ENCODE peak calls at places on chromosomes 1 and 21, in four cellular contexts. V, G, T and F are unnamed samples.

GRCh38 chr1:198167436-198167934 is 10.7 kb downstream of the NEK7 start:
- DNase-seq in V (no peak), G (no peak), T (no peak), F (no peak)

GRCh38 chr1:209368864-209369598 is 214.5 kb upstream of the CAMK1G start:
- DNase-seq in V (no peak), G (peak), T (no peak), F (peak)

GRCh38 chr1:3027611-3028371 is 6.5 kb downstream of the ACTRT2 start:
- DNase-seq in V (peak), G (no peak), T (no peak), F (no peak)

GRCh38 chr1:97918961-97919360 is 1.9 kb downstream of the DPYD start:
- DNase-seq in V (no peak), G (no peak), T (no peak), F (no peak)

GRCh38 chr1:18299441-18300338 is 181.0 kb upstream of the KLHDC7A start:
- DNase-seq in V (no peak), G (no peak), T (no peak), F (no peak)

GRCh38 chr1:51622455-51622913 is 5.6 kb downstream of the OSBPL9 start:
- DNase-seq in V (no peak), G (no peak), T (no peak), F (peak)

GRCh38 chr1:159339517-159339916 is 37.4 kb downstream of the FCER1A start:
- DNase-seq in V (no peak), G (no peak), T (no peak), F (peak)

GRCh38 chr1:117600325-117600916 is 5.4 kb upstream of the TENT5C start:
- DNase-seq in V (no peak), G (no peak), T (no peak), F (no peak)

GRCh38 chr1:11878081-11878890 is 19.5 kb upstream of the NPPB start:
- DNase-seq in V (no peak), G (no peak), T (no peak), F (no peak)

GRCh38 chr1:87867631-87868030 is 539.0 kb downstream of the LMO4 start:
- DNase-seq in V (no peak), G (no peak), T (no peak), F (no peak)

GRCh38 chr1:99727575-99728190 is 38.8 kb downstream of the FRRS1 start:
- DNase-seq in V (no peak), G (peak), T (no peak), F (peak)

GRCh38 chr21:36477559-36477958 is 2.4 kb downstream of the CLDN14 start:
- DNase-seq in V (no peak), G (no peak), T (no peak), F (no peak)

GRCh38 chr1:109392788-109393580 is 4.7 kb downstream of the SORT1 start:
- DNase-seq in V (peak), G (no peak), T (peak), F (peak)

GRCh38 chr1:113027449-113027848 is 45.5 kb upstream of the LRIG2 start:
- DNase-seq in V (no peak), G (no peak), T (no peak), F (no peak)

GRCh38 chr1:185156321-185156853 is 366 bp downstream of the TRMT1L start:
- DNase-seq in V (no peak), G (no peak), T (no peak), F (peak)

GRCh38 chr1:43054961-43055360 is 96.3 kb upstream of the SLC2A1 start:
- DNase-seq in V (no peak), G (no peak), T (no peak), F (no peak)

GRCh38 chr1:161367684-161368398 is at the start of gene CFAP126:
- DNase-seq in V (no peak), G (peak), T (peak), F (peak)

GRCh38 chr1:33420870-33421775 is 9.8 kb downstream of the PHC2 start:
- DNase-seq in V (no peak), G (no peak), T (no peak), F (peak)

GRCh38 chr1:150973258-150973825 is 1.3 kb downstream of the CERS2 start:
- DNase-seq in V (peak), G (no peak), T (peak), F (no peak)

GRCh38 chr1:222062640-222063039 is 320.8 kb upstream of the DUSP10 start:
- DNase-seq in V (no peak), G (no peak), T (no peak), F (no peak)

GRCh38 chr1:1332774-1333480 is 1.8 kb downstream of the TAS1R3 start:
- DNase-seq in V (peak), G (no peak), T (no peak), F (no peak)

GRCh38 chr1:199422206-199422605 is 605.3 kb upstream of the NR5A2 start:
- DNase-seq in V (no peak), G (no peak), T (no peak), F (peak)

GRCh38 chr1:63777965-63778880 is 4.4 kb downstream of the ROR1 start:
- DNase-seq in V (no peak), G (no peak), T (no peak), F (no peak)

GRCh38 chr1:63779338-63779819 is 5.6 kb downstream of the ROR1 start:
- DNase-seq in V (no peak), G (peak), T (no peak), F (peak)

GRCh38 chr1:63774617-63775417 is 1.0 kb downstream of the ROR1 start:
- DNase-seq in V (peak), G (no peak), T (peak), F (peak)

GRCh38 chr1:63775418-63776127 is 1.8 kb downstream of the ROR1 start:
- DNase-seq in V (no peak), G (no peak), T (no peak), F (no peak)

DNA sequence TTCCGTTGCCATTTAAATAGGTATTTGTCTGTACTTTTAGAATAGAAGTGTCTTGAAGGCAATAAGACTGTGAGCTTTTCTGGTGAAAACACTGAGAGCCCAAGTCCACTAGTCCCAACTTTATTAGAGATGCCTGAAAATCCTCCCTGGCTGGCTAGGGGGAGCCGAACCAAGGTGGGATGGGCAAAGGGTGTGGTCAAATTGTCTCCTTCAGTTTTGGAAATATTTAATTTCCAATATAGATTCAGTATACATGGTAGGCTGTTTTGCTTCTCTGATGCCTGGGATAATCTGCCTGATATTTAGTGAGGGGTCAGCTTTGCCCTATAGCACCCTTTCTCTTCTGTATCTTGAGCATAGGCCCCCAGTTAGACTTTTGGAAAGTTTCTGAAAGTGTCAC is 3.5 kb downstream of the ROR1 start:
- DNase-seq in V (no peak), G (no peak), T (no peak), F (no peak)
- TF ChIP-seq CTCF in V (no peak), G (no peak), T (no peak), F (peak)

GRCh38 chr1:57007948-57008347 is 42.1 kb upstream of the C8B start:
- DNase-seq in V (no peak), G (no peak), T (no peak), F (no peak)
- TF ChIP-seq CTCF in V (no peak), G (no peak), T (no peak), F (no peak)

GRCh38 chr1:38502772-38503171 is 356.8 kb downstream of the RRAGC start:
- DNase-seq in V (no peak), G (no peak), T (no peak), F (no peak)
- TF ChIP-seq CTCF in V (no peak), G (no peak), T (no peak), F (no peak)

GRCh38 chr1:162987866-162988265 is 81.3 kb upstream of the RGS4 start:
- DNase-seq in V (no peak), G (no peak), T (no peak), F (peak)

GRCh38 chr1:162990665-162991064 is 78.5 kb upstream of the RGS4 start:
- DNase-seq in V (no peak), G (no peak), T (no peak), F (no peak)

GRCh38 chr1:162991444-162991843 is 77.7 kb upstream of the RGS4 start:
- DNase-seq in V (no peak), G (no peak), T (no peak), F (no peak)

GRCh38 chr1:162985816-162986215 is 83.3 kb upstream of the RGS4 start:
- DNase-seq in V (no peak), G (no peak), T (no peak), F (no peak)

GRCh38 chr1:162988869-162989268 is 80.3 kb upstream of the RGS4 start:
- DNase-seq in V (no peak), G (no peak), T (no peak), F (no peak)
- TF ChIP-seq CTCF in V (no peak), G (no peak), T (no peak), F (peak)

DNA sequence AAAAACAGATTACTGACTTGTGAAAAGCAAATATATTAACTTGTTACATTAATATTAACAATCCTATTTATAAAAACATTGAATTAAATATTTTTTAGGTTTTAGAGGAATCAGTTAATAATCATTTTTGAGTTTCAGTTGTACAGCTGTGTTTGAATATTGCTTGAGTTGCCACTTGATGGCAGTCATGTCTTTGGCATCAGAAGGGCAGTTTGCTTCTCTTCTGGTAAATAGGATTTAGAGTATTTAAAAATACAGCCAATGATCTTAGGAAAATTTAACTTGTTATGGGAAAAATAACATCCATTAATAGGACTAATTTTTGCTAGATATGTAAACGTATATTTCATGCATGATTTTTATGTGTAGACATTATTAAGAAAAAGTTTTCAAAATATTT is 234.1 kb downstream of the NCAM2 start:
- DNase-seq in V (no peak), G (peak), T (no peak), F (peak)
- TF ChIP-seq CTCF in V (peak), G (peak), T (no peak), F (peak)

DNA sequence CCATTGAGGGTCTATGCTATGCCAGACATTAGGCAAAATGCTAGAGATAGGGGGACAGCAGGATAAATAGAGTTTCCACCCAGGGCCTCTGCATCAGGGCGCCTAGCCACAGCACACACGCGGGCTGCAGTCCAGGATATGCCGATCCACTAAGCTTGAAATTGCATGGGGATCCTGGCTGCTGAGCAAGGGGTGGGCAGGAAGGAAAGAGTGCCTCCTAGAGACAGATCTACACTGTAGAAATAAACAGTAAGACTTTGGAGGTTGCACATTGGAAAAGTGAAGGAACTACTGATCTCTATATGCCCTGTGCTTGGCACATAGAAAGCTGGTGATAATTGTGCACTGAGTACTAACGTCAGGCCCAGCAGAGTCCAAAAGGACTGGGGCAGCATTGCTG is 411.1 kb downstream of the PRDM2 start:
- DNase-seq in V (no peak), G (no peak), T (no peak), F (no peak)
- TF ChIP-seq CTCF in V (no peak), G (no peak), T (no peak), F (no peak)

GRCh38 chr1:91806777-91807700 is 78.9 kb downstream of the TGFBR3 start:
- DNase-seq in V (no peak), G (no peak), T (no peak), F (no peak)
- TF ChIP-seq CTCF in V (no peak), G (no peak), T (no peak), F (no peak)

GRCh38 chr1:27574001-27574781 is 29.8 kb downstream of the AHDC1 start:
- DNase-seq in V (no peak), G (no peak), T (peak), F (no peak)

GRCh38 chr1:27574871-27575831 is 28.8 kb downstream of the AHDC1 start:
- DNase-seq in V (peak), G (no peak), T (peak), F (peak)

GRCh38 chr1:27577504-27578188 is 26.3 kb downstream of the AHDC1 start:
- DNase-seq in V (no peak), G (no peak), T (no peak), F (no peak)

GRCh38 chr1:27576846-27577245 is 27.1 kb downstream of the AHDC1 start:
- DNase-seq in V (no peak), G (no peak), T (no peak), F (no peak)

DNA sequence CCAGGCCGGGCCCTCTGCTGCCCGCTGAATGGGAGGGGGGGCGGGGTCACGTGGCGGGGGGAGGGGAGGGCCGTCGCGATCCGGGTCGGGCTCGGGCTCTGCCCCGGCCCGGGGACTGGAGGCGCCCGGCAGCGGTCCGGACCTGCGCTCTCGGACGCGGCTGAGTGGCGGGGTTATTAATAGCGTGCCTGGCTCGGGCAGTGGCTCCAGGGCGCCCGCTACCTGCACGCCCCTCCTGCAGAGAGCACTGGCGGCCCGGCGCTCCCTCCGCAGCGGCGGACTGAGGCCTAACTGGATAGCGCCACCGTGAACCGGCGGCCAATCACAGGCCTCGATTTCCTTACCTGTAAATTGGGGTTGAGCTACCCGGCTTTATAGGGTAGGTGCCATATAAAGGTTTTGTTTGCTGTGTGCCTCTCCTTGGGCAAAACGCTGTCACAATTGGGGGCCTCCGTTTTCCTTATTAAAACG is 28.0 kb downstream of the AHDC1 start:
- DNase-seq in V (peak), G (no peak), T (peak), F (no peak)
- TF ChIP-seq CTCF in V (no peak), G (peak), T (no peak), F (no peak)

DNA sequence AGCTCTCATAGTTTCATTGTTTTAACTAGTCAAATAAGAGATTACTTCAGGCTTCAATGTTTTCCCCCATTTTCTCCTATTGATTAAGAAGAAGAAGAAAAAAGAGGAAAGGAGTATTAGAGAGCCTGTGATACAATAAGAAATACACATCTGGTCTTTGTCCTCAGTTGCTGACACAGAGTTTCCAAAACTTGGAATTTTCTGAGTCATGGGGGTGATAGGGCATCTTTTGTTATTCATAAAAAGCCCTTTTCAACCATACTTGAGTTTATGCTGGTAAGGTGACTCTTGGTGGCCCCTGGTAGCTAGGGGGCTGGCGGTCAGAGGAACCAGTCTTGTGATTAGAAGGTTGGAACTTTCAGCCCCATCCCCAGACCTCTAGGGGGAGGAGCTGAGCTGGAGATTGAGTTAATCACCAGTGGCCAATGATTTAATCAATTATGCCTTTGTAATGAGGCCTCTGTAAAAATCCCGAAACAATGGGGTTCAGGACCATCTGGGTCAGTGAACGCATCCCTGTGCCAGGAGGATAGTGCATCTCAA is 28.9 kb upstream of the KLF18 start:
- DNase-seq in V (no peak), G (no peak), T (no peak), F (peak)
- TF ChIP-seq CTCF in V (no peak), G (no peak), T (no peak), F (peak)